ENCODE peak calls at places on chromosomes 2 and 18, in five cellular contexts. G, F, C, S and H are unnamed samples.

GRCh38 chr2:144524190-144524957 is 4.5 kb upstream of the ZEB2 start:
- DNase-seq in G (no peak), F (peak; percentile 66), C (peak; percentile 63), S (no peak), H (peak; percentile 76)

GRCh38 chr18:48997985-48998831 is 47.4 kb upstream of the SMAD7 start:
- DNase-seq in G (no peak), F (no peak), C (peak; percentile 85), S (peak; percentile 68), H (no peak)

GRCh38 chr2:28525481-28525880 is 29.6 kb downstream of the PLB1 start:
- DNase-seq in G (no peak), F (no peak), C (no peak), S (no peak), H (no peak)

GRCh38 chr2:2749206-2749598 is 418.1 kb upstream of the MYT1L start:
- DNase-seq in G (no peak), F (no peak), C (no peak), S (no peak), H (no peak)

GRCh38 chr2:10987861-10988260 is 76.1 kb downstream of the KCNF1 start:
- DNase-seq in G (no peak), F (no peak), C (no peak), S (no peak), H (no peak)

GRCh38 chr2:113060396-113060795 is 1.4 kb downstream of the IL36RN start:
- DNase-seq in G (no peak), F (no peak), C (no peak), S (no peak), H (no peak)

GRCh38 chr2:193743089-193743488 is 1548.4 kb upstream of the TMEFF2 start:
- DNase-seq in G (no peak), F (no peak), C (no peak), S (no peak), H (no peak)

GRCh38 chr2:158128168-158128973 is 26.7 kb downstream of the UPP2 start:
- DNase-seq in G (no peak), F (no peak), C (no peak), S (no peak), H (no peak)

GRCh38 chr18:57705861-57706590 is 84.4 kb upstream of the NARS1 start:
- DNase-seq in G (no peak), F (no peak), C (no peak), S (no peak), H (no peak)

GRCh38 chr2:119940856-119941255 is 72.0 kb upstream of the EPB41L5 start:
- DNase-seq in G (no peak), F (no peak), C (peak; percentile 30), S (no peak), H (no peak)

GRCh38 chr2:86337235-86338099 is at the start of gene REEP1:
- DNase-seq in G (no peak), F (peak; percentile 28), C (no peak), S (peak; percentile 63), H (peak; percentile 73)

GRCh38 chr2:207437857-207438166 is 92.0 kb upstream of the CREB1 start:
- DNase-seq in G (peak; percentile 56), F (peak; percentile 83), C (peak; percentile 29), S (no peak), H (no peak)

GRCh38 chr18:59950215-59950944 is 50.6 kb downstream of the PMAIP1 start:
- DNase-seq in G (no peak), F (no peak), C (peak; percentile 40), S (no peak), H (no peak)

GRCh38 chr18:62678847-62679535 is 36.4 kb upstream of the PHLPP1 start:
- DNase-seq in G (no peak), F (no peak), C (no peak), S (no peak), H (no peak)

GRCh38 chr2:41950440-41950960 is 97.3 kb upstream of the PKDCC start:
- DNase-seq in G (no peak), F (no peak), C (no peak), S (no peak), H (no peak)

GRCh38 chr2:236376566-236377244 is 112.5 kb upstream of the ASB18 start:
- DNase-seq in G (no peak), F (no peak), C (no peak), S (no peak), H (no peak)

GRCh38 chr2:29638641-29639040 is 282.7 kb downstream of the ALK start:
- DNase-seq in G (no peak), F (no peak), C (no peak), S (no peak), H (no peak)

GRCh38 chr2:214830794-214831346 is 21.4 kb upstream of the BARD1 start:
- DNase-seq in G (no peak), F (no peak), C (peak; percentile 50), S (no peak), H (no peak)
- TF ChIP-seq CTCF in G (no peak), F (peak; percentile 59), C (peak; percentile 60), S (peak; percentile 6), H (no peak)

DNA sequence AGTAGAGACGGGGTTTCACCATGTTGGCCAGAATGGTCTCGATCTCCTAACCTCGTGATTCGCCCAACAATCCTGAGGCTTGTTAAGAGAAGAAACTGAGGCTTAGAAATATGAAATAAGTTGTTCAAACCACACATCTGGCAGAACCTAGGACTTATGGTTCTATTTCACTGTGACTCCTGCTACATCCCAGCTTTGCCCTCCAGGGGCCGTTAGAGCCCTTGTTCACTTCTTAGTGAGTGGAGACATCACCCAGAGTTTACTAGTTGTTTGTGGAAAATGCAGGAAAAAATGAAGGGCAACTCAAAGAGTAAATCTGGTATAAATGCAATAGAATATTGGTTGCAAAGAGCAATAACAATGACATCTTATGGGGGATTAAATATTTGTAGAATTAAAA is 43.9 kb downstream of the MARCHF4 start:
- DNase-seq in G (no peak), F (no peak), C (peak; percentile 42), S (no peak), H (no peak)
- TF ChIP-seq CTCF in G (no peak), F (peak; percentile 33), C (peak; percentile 58), S (no peak), H (no peak)

GRCh38 chr2:20989404-20989803 is 54.5 kb downstream of the APOB start:
- DNase-seq in G (no peak), F (no peak), C (no peak), S (no peak), H (no peak)
- TF ChIP-seq CTCF in G (no peak), F (no peak), C (no peak), S (no peak), H (no peak)

GRCh38 chr2:227033471-227034148 is 130.4 kb downstream of the COL4A4 start:
- DNase-seq in G (no peak), F (peak; percentile 69), C (peak; percentile 44), S (peak; percentile 56), H (peak; percentile 82)

GRCh38 chr2:227036527-227036926 is 127.5 kb downstream of the COL4A4 start:
- DNase-seq in G (no peak), F (no peak), C (no peak), S (no peak), H (no peak)

GRCh38 chr2:227031379-227031778 is 132.6 kb downstream of the COL4A4 start:
- DNase-seq in G (no peak), F (no peak), C (no peak), S (no peak), H (no peak)

GRCh38 chr2:227038550-227039189 is 125.3 kb downstream of the COL4A4 start:
- DNase-seq in G (no peak), F (no peak), C (peak; percentile 1), S (no peak), H (no peak)

DNA sequence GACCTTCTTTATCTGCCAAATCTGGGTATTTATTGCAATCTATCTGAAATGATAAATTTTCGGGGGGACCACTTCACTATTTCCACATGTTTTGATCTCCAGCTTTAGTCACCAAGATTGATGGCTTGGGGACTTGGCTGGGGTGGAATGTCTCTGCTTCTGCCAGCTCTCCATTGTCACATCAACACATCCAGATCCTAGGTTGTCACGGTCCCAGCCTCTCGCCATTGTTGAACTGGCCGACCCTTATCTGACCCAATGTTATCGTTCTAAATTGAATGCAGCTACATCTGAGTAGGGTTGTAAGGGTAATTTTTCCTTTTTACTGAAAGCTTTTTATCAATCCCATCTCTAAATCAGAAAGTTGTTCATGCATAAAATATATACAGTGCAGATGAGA is 128.3 kb downstream of the COL4A4 start:
- DNase-seq in G (no peak), F (no peak), C (no peak), S (no peak), H (no peak)
- TF ChIP-seq CTCF in G (no peak), F (no peak), C (no peak), S (no peak), H (no peak)

GRCh38 chr2:200310545-200310971 is 4.1 kb downstream of the SPATS2L start:
- DNase-seq in G (no peak), F (no peak), C (peak; percentile 55), S (no peak), H (no peak)

GRCh38 chr2:200309296-200309846 is 2.9 kb downstream of the SPATS2L start:
- DNase-seq in G (no peak), F (no peak), C (no peak), S (no peak), H (no peak)

GRCh38 chr2:200306969-200307811 is 697 bp downstream of the SPATS2L start:
- DNase-seq in G (no peak), F (peak; percentile 74), C (peak; percentile 30), S (peak; percentile 71), H (peak; percentile 62)

GRCh38 chr2:200308001-200308400 is 1.5 kb downstream of the SPATS2L start:
- DNase-seq in G (no peak), F (no peak), C (peak; percentile 72), S (no peak), H (no peak)

GRCh38 chr2:200308421-200309295 is 2.2 kb downstream of the SPATS2L start:
- DNase-seq in G (no peak), F (no peak), C (peak; percentile 76), S (no peak), H (no peak)
- TF ChIP-seq CTCF in G (no peak), F (peak; percentile 21), C (peak; percentile 36), S (no peak), H (no peak)

GRCh38 chr2:105299290-105299689 is 30.2 kb downstream of the TGFBRAP1 start:
- DNase-seq in G (no peak), F (no peak), C (no peak), S (no peak), H (no peak)
- TF ChIP-seq CTCF in G (no peak), F (no peak), C (no peak), S (no peak), H (peak; percentile 40)

DNA sequence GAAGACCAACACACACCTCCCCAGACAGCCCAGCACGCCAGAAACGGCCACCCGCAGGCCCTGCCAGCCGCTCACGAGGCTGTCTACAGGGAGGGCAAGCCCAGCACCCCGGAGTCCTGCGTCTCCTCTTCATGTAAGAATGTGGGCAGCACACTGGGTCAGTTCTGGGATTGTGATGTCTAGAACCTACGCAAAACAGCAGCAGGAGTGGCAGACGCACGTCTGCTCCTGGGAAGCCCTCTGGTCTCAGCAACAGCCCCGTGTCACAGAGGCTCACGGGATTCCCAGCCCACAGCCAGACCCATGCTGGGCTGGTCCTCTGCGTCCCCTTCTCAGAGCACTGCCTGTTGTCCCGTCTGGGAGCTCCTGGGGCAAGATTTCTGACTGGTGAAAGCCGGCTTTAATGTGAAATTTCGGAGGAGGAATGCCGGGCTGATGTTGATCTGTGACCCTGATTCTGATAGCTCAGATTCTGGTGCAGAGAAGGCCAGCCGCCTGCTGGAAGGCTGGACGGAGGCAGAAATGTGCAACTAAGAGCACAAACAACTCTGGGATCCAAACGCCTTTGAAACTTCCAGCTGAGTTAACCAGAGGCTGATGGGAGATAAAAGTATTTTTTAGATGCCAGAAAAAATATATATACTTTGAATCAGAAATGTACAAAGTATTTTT is 39.6 kb upstream of the B3GNT7 start:
- DNase-seq in G (peak; percentile 34), F (peak; percentile 58), C (peak; percentile 3), S (no peak), H (no peak)
- TF ChIP-seq CTCF in G (no peak), F (peak; percentile 18), C (peak; percentile 13), S (no peak), H (no peak)

GRCh38 chr2:228629251-228629650 is 447.8 kb upstream of the SPHKAP start:
- DNase-seq in G (no peak), F (no peak), C (no peak), S (no peak), H (no peak)
- TF ChIP-seq CTCF in G (no peak), F (no peak), C (no peak), S (no peak), H (no peak)